ENCODE peak calls at places on chromosomes 12 and 14, in six cellular contexts. M, O, F, Z, J and N are unnamed samples.

GRCh38 chr12:75990189-75990912 is 41.2 kb downstream of the PHLDA1 start:
- DNase-seq in M (no peak), O (no peak), F (no peak), Z (no peak), J (no peak), N (no peak)

GRCh38 chr14:23575086-23575485 is 3.5 kb downstream of the JPH4 start:
- DNase-seq in M (no peak), O (no peak), F (no peak), Z (no peak), J (no peak), N (no peak)

GRCh38 chr14:21262410-21262809 is 6.8 kb downstream of the HNRNPC start:
- DNase-seq in M (no peak), O (no peak), F (no peak), Z (no peak), J (no peak), N (no peak)

GRCh38 chr14:76514599-76514998 is 138.7 kb downstream of the ESRRB start:
- DNase-seq in M (no peak), O (peak; percentile 4), F (no peak), Z (no peak), J (peak; percentile 18), N (no peak)

GRCh38 chr14:103329421-103330347 is 4.4 kb upstream of the EIF5 start:
- DNase-seq in M (no peak), O (peak; percentile 69), F (no peak), Z (no peak), J (no peak), N (no peak)

GRCh38 chr12:44015333-44015941 is 179.6 kb downstream of the TMEM117 start:
- DNase-seq in M (peak; percentile 16), O (peak; percentile 77), F (no peak), Z (no peak), J (no peak), N (peak; percentile 37)

GRCh38 chr12:63276537-63277365 is 125.8 kb upstream of the AVPR1A start:
- DNase-seq in M (no peak), O (peak; percentile 12), F (no peak), Z (peak; percentile 25), J (peak; percentile 28), N (no peak)

GRCh38 chr12:101414533-101415119 is 7.1 kb upstream of the ARL1 start:
- DNase-seq in M (no peak), O (peak; percentile 78), F (no peak), Z (peak; percentile 29), J (no peak), N (peak; percentile 29)

GRCh38 chr12:71107976-71108749 is 49.6 kb downstream of the TSPAN8 start:
- DNase-seq in M (no peak), O (no peak), F (no peak), Z (no peak), J (no peak), N (no peak)

GRCh38 chr14:43896044-43896443 is 611.0 kb downstream of the FSCB start:
- DNase-seq in M (no peak), O (no peak), F (no peak), Z (no peak), J (no peak), N (no peak)

GRCh38 chr12:124750787-124751471 is 112.7 kb downstream of the SCARB1 start:
- DNase-seq in M (no peak), O (no peak), F (no peak), Z (no peak), J (peak; percentile 41), N (no peak)

GRCh38 chr14:34003691-34004090 is 52.8 kb upstream of the EGLN3 start:
- DNase-seq in M (no peak), O (no peak), F (no peak), Z (no peak), J (no peak), N (no peak)

GRCh38 chr12:127987199-127987901 is 279.6 kb upstream of the TMEM132C start:
- DNase-seq in M (peak; percentile 53), O (no peak), F (no peak), Z (no peak), J (no peak), N (peak; percentile 59)

GRCh38 chr12:124442772-124443445 is 124.5 kb downstream of the NCOR2 start:
- DNase-seq in M (no peak), O (no peak), F (peak; percentile 74), Z (no peak), J (no peak), N (peak; percentile 52)

GRCh38 chr14:69580009-69580577 is 5.4 kb upstream of the CCDC177 start:
- DNase-seq in M (peak; percentile 42), O (peak; percentile 99), F (no peak), Z (peak; percentile 44), J (peak; percentile 28), N (peak; percentile 94)

DNA sequence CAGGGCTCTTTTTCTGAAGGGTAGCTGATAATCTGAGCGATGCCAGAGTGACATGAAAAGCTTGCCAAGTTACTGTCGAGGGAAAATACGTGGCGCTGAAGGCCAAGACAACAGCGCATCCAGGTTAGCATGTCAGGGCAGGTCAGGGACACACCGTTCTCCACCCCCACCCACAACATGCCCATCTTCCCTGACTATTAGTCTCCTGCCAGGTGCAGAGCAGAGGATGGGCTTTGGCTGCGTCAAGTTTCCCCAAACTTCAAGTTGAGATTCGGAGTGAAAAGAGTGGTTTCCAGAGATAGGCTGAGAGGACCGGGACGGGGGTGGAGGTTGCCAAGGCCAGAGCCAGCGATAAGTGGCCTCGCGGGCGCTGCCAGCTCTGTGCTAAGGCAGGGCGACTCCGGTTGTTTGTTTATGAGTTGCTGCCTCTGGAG is 1.7 kb downstream of the TRHDE start:
- DNase-seq in M (no peak), O (peak; percentile 28), F (peak; percentile 14), Z (no peak), J (no peak), N (no peak)
- H3K4me3 ChIP-seq in M (peak overlapping the region; percentile 93), O (peak overlapping the region; percentile 76), F (peak overlapping the region; percentile 43), Z (no peak overlapping the region), J (no peak overlapping the region), N (peak overlapping the region; percentile 60)

GRCh38 chr14:52695481-52696091 is at the start of gene ERO1A:
- DNase-seq in M (no peak), O (peak; percentile 81), F (peak; percentile 81), Z (peak; percentile 85), J (peak; percentile 68), N (peak; percentile 52)
- TF ChIP-seq CTCF in M (no peak), O (no peak), F (no peak), Z (no peak), J (no peak), N (no peak)

GRCh38 chr12:93569301-93569655 is 3.2 kb upstream of the SOCS2 start:
- DNase-seq in M (no peak), O (no peak), F (no peak), Z (no peak), J (no peak), N (no peak)
- H3K4me3 ChIP-seq in M (peak overlapping the region; percentile 67), O (peak overlapping the region; percentile 78), F (peak overlapping the region; percentile 95), Z (peak overlapping the region; percentile 94), J (peak overlapping the region; percentile 89), N (peak overlapping the region; percentile 83)

GRCh38 chr14:47044841-47045240 is 393.3 kb upstream of the RPL10L start:
- DNase-seq in M (no peak), O (no peak), F (no peak), Z (no peak), J (no peak), N (no peak)
- TF ChIP-seq CTCF in M (no peak), O (no peak), F (no peak), Z (no peak), J (no peak), N (no peak)

GRCh38 chr12:11500861-11501230 is 105.5 kb upstream of the PRB2 start:
- DNase-seq in M (no peak), O (no peak), F (no peak), Z (no peak), J (no peak), N (no peak)
- H3K4me3 ChIP-seq in M (no peak overlapping the region), O (no peak overlapping the region), F (no peak overlapping the region), Z (no peak overlapping the region), J (no peak overlapping the region), N (no peak overlapping the region)

GRCh38 chr12:52307836-52308806 is 13.1 kb downstream of the KRT83 start:
- DNase-seq in M (no peak), O (peak; percentile 11), F (peak; percentile 20), Z (peak; percentile 75), J (no peak), N (no peak)
- TF ChIP-seq CTCF in M (no peak), O (no peak), F (no peak), Z (no peak), J (no peak), N (peak; percentile 1)

GRCh38 chr12:31655792-31656191 is 3.7 kb upstream of the ETFBKMT start:
- DNase-seq in M (no peak), O (no peak), F (no peak), Z (no peak), J (no peak), N (no peak)
- H3K4me3 ChIP-seq in M (no peak overlapping the region), O (no peak overlapping the region), F (no peak overlapping the region), Z (no peak overlapping the region), J (no peak overlapping the region), N (no peak overlapping the region)